ENCODE peak calls at places on chromosome 16, in ten cellular contexts. N, W, I, A, D, Z, U, F, J and O are unnamed samples.

GRCh38 chr16:1105888-1106620 is 10.0 kb upstream of the C1QTNF8 start:
- DNase-seq in N (peak), W (peak), I (peak), A (no peak), D (peak), Z (no peak), U (peak), F (peak), J (peak), O (peak)

GRCh38 chr16:74998481-74999207 is at the start of gene ZNRF1:
- DNase-seq in N (peak), W (peak), I (peak), A (peak), D (peak), Z (peak), U (peak), F (peak), J (peak), O (peak)

GRCh38 chr16:78894872-78895271 is 705.7 kb downstream of the MAF start:
- DNase-seq in N (no peak), W (no peak), I (no peak), A (no peak), D (no peak), Z (no peak), U (no peak), F (no peak), J (no peak), O (no peak)

GRCh38 chr16:31385680-31386079 is 7.5 kb upstream of the ITGAD start:
- DNase-seq in N (no peak), W (no peak), I (no peak), A (no peak), D (no peak), Z (no peak), U (no peak), F (no peak), J (no peak), O (no peak)

GRCh38 chr16:15746332-15746731 is 96.3 kb downstream of the NDE1 start:
- DNase-seq in N (no peak), W (no peak), I (no peak), A (no peak), D (no peak), Z (no peak), U (no peak), F (no peak), J (no peak), O (no peak)

GRCh38 chr16:78310990-78311561 is 211.6 kb downstream of the WWOX start:
- DNase-seq in N (no peak), W (no peak), I (no peak), A (no peak), D (no peak), Z (no peak), U (no peak), F (no peak), J (no peak), O (no peak)

GRCh38 chr16:12262454-12263180 is 286.1 kb downstream of the SNX29 start:
- DNase-seq in N (peak), W (no peak), I (no peak), A (no peak), D (no peak), Z (no peak), U (no peak), F (no peak), J (no peak), O (no peak)

GRCh38 chr16:2598723-2599122 is 60.9 kb downstream of the PDPK1 start:
- DNase-seq in N (no peak), W (no peak), I (no peak), A (no peak), D (no peak), Z (no peak), U (no peak), F (no peak), J (no peak), O (no peak)

GRCh38 chr16:47721016-47721673 is 260.0 kb downstream of the PHKB start:
- DNase-seq in N (no peak), W (no peak), I (no peak), A (no peak), D (no peak), Z (no peak), U (no peak), F (no peak), J (no peak), O (no peak)

GRCh38 chr16:4883501-4883900 is 36.2 kb downstream of the UBN1 start:
- DNase-seq in N (no peak), W (no peak), I (no peak), A (no peak), D (no peak), Z (no peak), U (no peak), F (no peak), J (no peak), O (no peak)

GRCh38 chr16:54882556-54882955 is 48.1 kb upstream of the IRX5 start:
- DNase-seq in N (no peak), W (no peak), I (no peak), A (no peak), D (no peak), Z (no peak), U (no peak), F (no peak), J (no peak), O (no peak)

GRCh38 chr16:84507011-84507982 is 2.8 kb upstream of the MEAK7 start:
- DNase-seq in N (peak), W (no peak), I (no peak), A (peak), D (no peak), Z (no peak), U (no peak), F (no peak), J (no peak), O (no peak)